ENCODE peak calls at places on chromosomes 16 and 17, in five cellular contexts. X, Q, H, V and O are unnamed samples.

GRCh38 chr16:53768593-53768992 is 64.6 kb downstream of the FTO start:
- DNase-seq in X (peak; percentile 90), Q (peak; percentile 93), H (no peak), V (no peak), O (peak; percentile 91)

GRCh38 chr16:81005644-81006471 is 827 bp downstream of the CMC2 start:
- DNase-seq in X (peak; percentile 41), Q (peak; percentile 33), H (no peak), V (no peak), O (peak; percentile 34)

GRCh38 chr17:47649972-47650524 is 329 bp downstream of the KPNB1 start:
- DNase-seq in X (no peak), Q (no peak), H (no peak), V (no peak), O (no peak)

GRCh38 chr16:11128211-11129123 is 127.5 kb downstream of the SOCS1 start:
- DNase-seq in X (no peak), Q (peak; percentile 77), H (no peak), V (no peak), O (peak; percentile 81)

GRCh38 chr16:53502331-53503269 is at the start of gene AKTIP:
- DNase-seq in X (peak; percentile 54), Q (peak; percentile 51), H (peak; percentile 72), V (no peak), O (peak; percentile 33)

GRCh38 chr17:72063262-72063661 is 57.6 kb upstream of the SOX9 start:
- DNase-seq in X (peak; percentile 88), Q (no peak), H (no peak), V (no peak), O (no peak)

GRCh38 chr17:57211543-57211942 is 44.8 kb upstream of the MSI2 start:
- DNase-seq in X (peak; percentile 90), Q (no peak), H (no peak), V (no peak), O (no peak)

GRCh38 chr16:74035816-74036215 is 260.8 kb upstream of the PSMD7 start:
- DNase-seq in X (peak; percentile 1), Q (peak; percentile 6), H (no peak), V (no peak), O (peak; percentile 8)

GRCh38 chr16:75340715-75341500 is 89.5 kb upstream of the BCAR1 start:
- DNase-seq in X (peak; percentile 21), Q (peak; percentile 44), H (no peak), V (no peak), O (peak; percentile 51)

GRCh38 chr16:2860826-2861567 is 3.0 kb upstream of the PRSS22 start:
- DNase-seq in X (peak; percentile 80), Q (peak; percentile 45), H (no peak), V (no peak), O (peak; percentile 40)

GRCh38 chr17:31387438-31387837 is 4.0 kb upstream of the RAB11FIP4 start:
- DNase-seq in X (no peak), Q (no peak), H (no peak), V (no peak), O (no peak)

GRCh38 chr17:33647976-33648375 is 354.9 kb upstream of the ASIC2 start:
- DNase-seq in X (no peak), Q (peak; percentile 7), H (no peak), V (no peak), O (peak; percentile 30)

GRCh38 chr17:78129385-78130079 is 977 bp upstream of the TMC6 start:
- DNase-seq in X (no peak), Q (no peak), H (no peak), V (no peak), O (no peak)

GRCh38 chr17:77695386-77695785 is 263.1 kb upstream of the TNRC6C start:
- DNase-seq in X (no peak), Q (no peak), H (peak; percentile 41), V (no peak), O (no peak)

GRCh38 chr16:3175157-3176153 is 12.5 kb upstream of the OR1F1 start:
- DNase-seq in X (peak; percentile 63), Q (peak; percentile 40), H (no peak), V (no peak), O (no peak)

GRCh38 chr17:61416211-61416539 is 16.5 kb downstream of the TBX2 start:
- DNase-seq in X (no peak), Q (no peak), H (no peak), V (no peak), O (no peak)

GRCh38 chr16:23408242-23409201 is 44.5 kb downstream of the COG7 start:
- DNase-seq in X (peak; percentile 33), Q (peak; percentile 54), H (no peak), V (no peak), O (peak; percentile 74)

DNA sequence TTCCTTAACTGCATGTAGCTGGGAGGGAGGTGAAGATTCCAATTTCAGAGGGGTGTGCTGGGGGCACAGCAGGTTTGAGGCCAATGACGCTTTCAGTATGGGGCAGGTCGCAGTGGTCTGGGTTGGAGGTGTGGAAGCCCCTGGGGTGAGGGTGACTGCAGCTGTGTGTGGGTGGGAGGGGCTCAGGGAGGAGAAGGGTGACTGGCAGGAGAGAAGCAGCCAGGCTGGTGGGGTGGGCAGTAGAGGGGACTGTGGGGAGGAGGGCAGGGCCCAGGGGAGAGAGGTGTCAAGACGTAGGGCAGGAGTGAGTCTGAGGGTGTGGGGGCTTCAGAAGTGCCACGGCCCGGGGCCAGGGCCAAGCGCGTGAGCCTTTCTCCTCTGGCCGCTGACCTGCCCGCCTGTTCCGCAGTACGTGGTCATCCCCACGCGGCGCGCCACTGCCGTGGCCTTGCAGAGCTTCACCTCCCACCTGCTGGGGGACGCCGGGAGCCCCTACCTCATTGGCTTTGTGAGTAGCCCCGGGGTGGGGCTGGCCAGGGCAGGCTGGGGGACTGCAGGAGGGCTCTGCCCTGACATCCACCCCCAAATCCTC is 19.4 kb downstream of the MYBBP1A start:
- DNase-seq in X (no peak), Q (no peak), H (no peak), V (no peak), O (no peak)
- H3K4me3 ChIP-seq in X (no peak overlapping the region), Q (no peak overlapping the region), H (no peak overlapping the region), V (no peak overlapping the region), O (no peak overlapping the region)

DNA sequence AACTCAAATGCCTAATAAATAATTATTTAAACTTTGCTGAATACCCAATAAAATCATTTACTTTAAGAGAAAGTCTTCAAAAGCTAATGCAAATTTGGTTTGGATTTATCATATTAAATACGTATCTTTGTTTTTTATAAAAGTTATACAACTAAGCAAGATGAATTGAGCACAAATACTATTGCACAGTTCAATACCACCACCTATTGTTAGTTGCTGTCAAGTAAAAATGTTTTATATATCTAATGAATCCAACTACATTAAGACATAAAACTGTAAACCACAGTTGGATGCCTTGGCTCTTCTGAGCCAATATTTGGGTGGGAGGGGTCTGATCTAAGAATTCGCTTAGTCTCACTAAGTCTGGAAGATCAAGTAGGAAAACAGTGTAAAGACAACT is 7.7 kb downstream of the FBXL20 start:
- DNase-seq in X (no peak), Q (peak; percentile 15), H (no peak), V (no peak), O (peak; percentile 32)
- TF ChIP-seq CTCF in X (no peak), Q (no peak), H (peak; percentile 24), V (no peak), O (no peak)

DNA sequence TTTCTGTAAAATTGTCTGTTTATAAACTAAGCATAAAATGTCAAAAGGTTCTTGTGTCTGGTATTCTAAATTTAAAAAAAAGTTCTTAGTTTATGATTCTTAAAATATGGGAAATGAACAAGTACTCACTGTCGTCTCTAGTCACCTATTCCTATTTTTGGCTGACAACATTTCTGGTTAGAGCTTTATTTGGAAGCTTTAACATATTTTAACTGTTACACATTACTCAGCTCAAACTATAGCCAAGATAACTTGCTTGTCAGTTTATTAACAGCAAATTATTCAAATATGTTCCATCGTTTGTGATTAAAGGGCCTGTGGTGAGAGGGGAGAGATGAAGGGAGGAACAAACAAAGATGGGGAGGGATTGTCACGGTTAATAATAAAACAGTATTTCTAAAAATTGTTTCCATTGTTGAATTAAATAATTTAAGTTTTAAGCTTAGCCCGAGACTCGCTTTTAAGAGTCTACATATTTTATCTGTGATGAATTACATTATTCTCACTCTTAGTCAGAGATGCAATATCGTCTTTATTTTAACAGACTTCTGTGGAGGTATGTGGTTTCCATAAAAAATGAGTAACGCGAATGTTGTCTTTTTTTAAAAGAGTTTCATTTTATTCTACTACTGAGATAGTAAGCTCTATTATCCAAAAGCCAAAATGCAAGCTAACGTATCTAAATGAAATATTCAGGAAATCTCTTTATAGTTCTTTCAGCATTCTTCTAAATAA is 321.9 kb upstream of the PMFBP1 start:
- DNase-seq in X (peak; percentile 70), Q (peak; percentile 47), H (no peak), V (no peak), O (peak; percentile 42)
- H3K4me3 ChIP-seq in X (peak overlapping the region; percentile 38), Q (no peak overlapping the region), H (no peak overlapping the region), V (no peak overlapping the region), O (peak overlapping the region; percentile 12)

GRCh38 chr17:45398800-45399199 is 33.9 kb downstream of the ARHGAP27 start:
- DNase-seq in X (no peak), Q (no peak), H (no peak), V (no peak), O (no peak)
- TF ChIP-seq CTCF in X (no peak), Q (no peak), H (no peak), V (no peak), O (no peak)

GRCh38 chr17:67441052-67441738 is 64.1 kb downstream of the PITPNC1 start:
- DNase-seq in X (peak; percentile 89), Q (peak; percentile 33), H (no peak), V (peak; percentile 62), O (peak; percentile 61)
- H3K4me3 ChIP-seq in X (peak overlapping the region; percentile 38), Q (no peak overlapping the region), H (no peak overlapping the region), V (peak overlapping the region; percentile 38), O (no peak overlapping the region)

GRCh38 chr16:66478733-66479511 is 51.8 kb downstream of the BEAN1 start:
- DNase-seq in X (peak; percentile 78), Q (peak; percentile 65), H (peak; percentile 84), V (peak; percentile 58), O (peak; percentile 62)

GRCh38 chr16:66475232-66475631 is 48.1 kb downstream of the BEAN1 start:
- DNase-seq in X (no peak), Q (no peak), H (peak; percentile 41), V (no peak), O (no peak)

GRCh38 chr16:66474750-66475199 is 47.7 kb downstream of the BEAN1 start:
- DNase-seq in X (peak; percentile 39), Q (no peak), H (peak; percentile 48), V (no peak), O (no peak)

GRCh38 chr16:66477028-66477515 is 50.0 kb downstream of the BEAN1 start:
- DNase-seq in X (no peak), Q (peak; percentile 31), H (peak; percentile 54), V (no peak), O (no peak)

DNA sequence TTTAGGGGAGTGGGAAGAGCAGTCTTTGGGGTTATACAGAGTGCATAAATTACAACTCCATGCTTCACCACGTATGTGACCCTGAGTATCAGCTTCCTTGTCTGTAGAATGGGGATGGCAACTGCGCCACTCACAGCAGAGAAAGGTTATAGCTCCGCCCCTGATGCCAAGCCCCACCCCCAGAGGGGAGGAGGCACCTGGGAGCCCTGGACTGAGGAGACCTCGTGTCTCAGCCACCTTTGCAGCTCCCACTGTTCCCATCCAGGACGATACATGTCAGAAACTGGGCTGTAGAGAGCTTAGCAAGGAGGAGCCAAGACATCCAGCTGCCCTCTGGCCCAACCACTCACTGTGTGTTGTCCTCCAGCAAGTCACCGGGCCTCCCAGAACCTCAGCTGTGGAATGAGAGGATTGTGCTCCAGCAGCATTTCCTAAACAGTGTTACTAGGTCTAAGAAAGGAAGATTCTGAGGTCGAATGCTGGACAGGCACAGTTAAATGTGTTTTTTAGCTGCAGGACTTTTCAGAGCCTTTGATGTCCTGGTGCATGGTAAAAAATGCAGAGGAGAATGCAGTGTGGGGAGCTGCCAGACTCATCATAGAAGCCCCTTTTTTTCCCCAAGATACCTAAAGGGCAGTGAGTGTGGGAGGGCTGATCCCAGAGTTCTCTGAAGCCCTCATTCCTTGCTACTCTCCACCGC is 49.4 kb downstream of the BEAN1 start:
- DNase-seq in X (no peak), Q (peak; percentile 23), H (peak; percentile 53), V (no peak), O (no peak)
- TF ChIP-seq CTCF in X (no peak), Q (no peak), H (no peak), V (no peak), O (no peak)